ENCODE peak calls at places on chromosomes 12 and 14, in six cellular contexts. M, Q, N, Y, G and S are unnamed samples. For H3K27me3 and H3K9me3, the result is how much of the 10 kb centered on the place peaks cover.

GRCh38 chr14:62283837-62284236 is 521.6 kb downstream of the SNAPC1 start:
- DNase-seq in N (no peak), Y (no peak), M (no peak), Q (no peak), G (no peak), S (no peak)

GRCh38 chr14:33642641-33643342 is 308.1 kb downstream of the EGLN3 start:
- DNase-seq in N (no peak), G (no peak), Y (peak), M (peak), Q (no peak), S (no peak)

GRCh38 chr12:85413266-85413665 is 133.2 kb downstream of the ALX1 start:
- DNase-seq in G (no peak), Q (no peak), N (no peak), Y (no peak), M (no peak), S (no peak)

GRCh38 chr12:115570271-115570777 is 707.2 kb downstream of the MED13L start:
- DNase-seq in N (no peak), G (no peak), Y (peak), Q (no peak), M (no peak), S (no peak)

GRCh38 chr12:51886021-51886710 is 1.7 kb upstream of the ANKRD33 start:
- DNase-seq in N (peak), Y (no peak), M (peak), G (no peak), Q (peak), S (peak)

GRCh38 chr12:69900720-69901131 is 75.7 kb downstream of the MYRFL start:
- DNase-seq in N (peak), G (peak), Y (peak), Q (peak), M (peak), S (peak)

GRCh38 chr12:107544947-107545346 is 140.7 kb upstream of the PWP1 start:
- DNase-seq in G (no peak), Y (no peak), Q (no peak), M (no peak), N (no peak), S (no peak)

GRCh38 chr12:120369476-120370342 is 745 bp upstream of the MSI1 start:
- DNase-seq in Q (no peak), G (no peak), M (no peak), N (no peak), Y (peak), S (no peak)

GRCh38 chr12:11496157-11496851 is 100.9 kb upstream of the PRB2 start:
- DNase-seq in M (no peak), Y (no peak), N (no peak), Q (no peak), G (peak), S (no peak)

GRCh38 chr12:52061470-52062166 is 8.2 kb upstream of the ATG101 start:
- DNase-seq in G (no peak), Q (no peak), N (no peak), Y (peak), M (no peak), S (no peak)

GRCh38 chr14:61342486-61342885 is 21.1 kb downstream of the PRKCH start:
- DNase-seq in Y (no peak), G (no peak), M (no peak), Q (no peak), N (no peak), S (no peak)

GRCh38 chr14:66247662-66248061 is 238.5 kb upstream of the CCDC196 start:
- DNase-seq in Q (no peak), G (no peak), N (no peak), M (no peak), Y (no peak), S (no peak)

GRCh38 chr14:22395803-22396202 is 193.2 kb downstream of the DAD1 start:
- DNase-seq in Q (no peak), Y (no peak), G (no peak), M (no peak), N (no peak), S (no peak)

GRCh38 chr14:22393796-22394195 is 195.2 kb downstream of the DAD1 start:
- DNase-seq in N (no peak), Y (no peak), M (no peak), G (no peak), Q (no peak), S (no peak)

GRCh38 chr14:22397338-22397737 is 191.7 kb downstream of the DAD1 start:
- DNase-seq in G (no peak), N (no peak), Y (no peak), M (no peak), Q (no peak), S (no peak)

GRCh38 chr14:22391908-22392307 is 197.1 kb downstream of the DAD1 start:
- DNase-seq in M (peak), G (peak), Y (peak), N (peak), Q (peak), S (no peak)

GRCh38 chr14:22394616-22395015 is 194.4 kb downstream of the DAD1 start:
- DNase-seq in M (no peak), Q (no peak), G (no peak), N (no peak), Y (no peak), S (no peak)
- H3K27me3 ChIP-seq in M (under half), Q (under half), G (under half), N (under half), Y (under half), S (under half)

DNA sequence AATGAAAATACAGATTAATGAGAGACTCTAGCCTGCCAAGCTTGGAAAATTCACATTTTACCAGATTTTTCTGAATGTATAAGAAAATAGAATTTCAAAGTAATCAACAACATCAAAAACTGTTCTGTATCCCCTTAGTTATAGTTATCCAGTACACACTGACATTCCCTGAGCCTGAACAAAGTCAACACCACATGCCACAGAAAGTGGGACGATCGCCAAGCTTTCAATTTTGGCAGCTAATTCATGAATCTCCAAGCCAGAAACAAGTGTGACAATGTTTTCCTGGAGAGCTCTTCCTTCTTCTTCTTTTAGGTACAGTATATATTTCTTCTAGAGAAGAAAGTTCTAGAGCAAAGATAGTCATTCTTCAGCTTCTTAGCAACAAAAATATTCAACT is 290.2 kb downstream of the PRKD1 start:
- DNase-seq in Y (no peak), Q (peak), G (no peak), N (peak), M (peak), S (no peak)
- H3K9me3 ChIP-seq in Y (under half), Q (under half), G (under half), N (under half), M (under half), S (under half)

GRCh38 chr12:42588308-42588836 is 1.2 kb downstream of the PRICKLE1 start:
- DNase-seq in Y (no peak), M (peak), G (no peak), Q (no peak), N (no peak), S (no peak)
- H3K27me3 ChIP-seq in Y (under half), M (under half), G (under half), Q (under half), N (under half), S (under half)

GRCh38 chr12:73106896-73107295 is 834.7 kb downstream of the TRHDE start:
- DNase-seq in N (no peak), M (no peak), Y (no peak), G (no peak), Q (no peak), S (no peak)
- H3K9me3 ChIP-seq in N (under half), M (under half), Y (under half), G (under half), Q (under half), S (under half)

DNA sequence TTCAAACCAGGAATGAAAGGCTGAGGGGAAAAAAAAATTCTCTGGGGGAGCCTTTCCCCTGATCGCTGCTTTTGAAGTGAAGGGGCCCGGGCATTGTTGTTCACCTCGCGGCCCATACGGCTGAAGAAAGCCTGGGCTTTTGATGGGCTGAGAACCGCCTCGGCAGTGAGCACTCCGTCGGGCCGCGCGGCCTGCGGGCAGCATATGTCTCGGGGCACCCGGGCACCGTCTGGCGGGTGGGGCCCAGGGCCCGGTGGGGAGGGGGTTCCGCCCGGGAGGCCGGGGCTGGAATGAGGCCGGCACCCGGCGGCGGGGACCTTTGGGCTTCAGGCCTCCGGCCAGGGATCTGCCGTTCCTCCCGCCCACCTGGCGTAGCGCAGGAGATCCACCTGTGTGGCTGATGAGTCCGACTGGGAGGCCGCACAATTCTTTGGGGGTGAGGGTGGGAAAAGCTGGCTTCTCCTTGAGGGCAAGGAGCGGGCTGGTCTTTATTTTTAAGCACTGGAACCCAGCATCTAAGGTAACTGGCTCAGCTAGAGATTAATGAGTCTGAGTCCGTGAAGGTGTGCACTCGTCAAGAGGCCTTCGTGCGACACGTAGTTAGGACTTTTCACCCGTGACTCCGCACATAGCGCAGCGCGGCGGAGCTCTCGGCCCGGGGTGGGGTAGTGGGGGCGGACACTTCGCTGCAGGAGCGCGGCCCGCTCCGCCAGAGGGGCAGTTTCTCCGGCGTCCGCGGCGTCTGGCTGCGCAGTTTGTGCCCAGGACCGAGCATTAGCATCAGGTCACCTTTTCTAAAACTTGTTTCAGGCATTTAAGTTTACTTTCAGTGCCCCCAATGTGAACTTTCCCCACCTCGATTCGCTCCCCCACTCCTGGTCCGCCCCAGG is 10.6 kb downstream of the FOXA1 start:
- DNase-seq in Y (no peak), G (no peak), M (no peak), Q (no peak), N (no peak), S (no peak)
- H3K27me3 ChIP-seq in Y (half or more), G (under half), M (half or more), Q (half or more), N (under half), S (half or more)